ENCODE peak calls at places on chromosomes 1 and 21, in four cellular contexts. E, G, H and L are unnamed samples.

GRCh38 chr1:26129778-26130177 is 18.2 kb downstream of the PDIK1L start:
- DNase-seq in E (no peak), G (no peak), H (no peak), L (no peak)

GRCh38 chr21:25953659-25954058 is 216.9 kb downstream of the APP start:
- DNase-seq in E (no peak), G (no peak), H (no peak), L (no peak)

GRCh38 chr1:201655243-201655642 is 116.3 kb downstream of the NAV1 start:
- DNase-seq in E (no peak), G (no peak), H (no peak), L (no peak)

GRCh38 chr21:39022901-39023693 is 160.2 kb downstream of the PSMG1 start:
- DNase-seq in E (no peak), G (peak), H (no peak), L (no peak)

GRCh38 chr21:32770514-32771133 is 931 bp downstream of the PAXBP1 start:
- DNase-seq in E (no peak), G (peak), H (no peak), L (no peak)

GRCh38 chr21:29677326-29677725 is 262.5 kb downstream of the GRIK1 start:
- DNase-seq in E (no peak), G (no peak), H (no peak), L (no peak)

GRCh38 chr1:69506310-69506709 is 61.4 kb upstream of the LRRC7 start:
- DNase-seq in E (no peak), G (no peak), H (no peak), L (no peak)

GRCh38 chr1:203462878-203463277 is 12.7 kb upstream of the PRELP start:
- DNase-seq in E (no peak), G (no peak), H (no peak), L (no peak)

GRCh38 chr1:163035791-163036249 is 33.3 kb upstream of the RGS4 start:
- DNase-seq in E (no peak), G (no peak), H (no peak), L (no peak)

GRCh38 chr1:245091818-245092637 is 62.8 kb upstream of the KIF26B start:
- DNase-seq in E (peak), G (peak), H (no peak), L (no peak)

GRCh38 chr1:37274896-37275631 is 199.3 kb upstream of the ZC3H12A start:
- DNase-seq in E (no peak), G (no peak), H (no peak), L (no peak)

GRCh38 chr1:169821500-169821899 is 26.8 kb upstream of the METTL18 start:
- DNase-seq in E (no peak), G (no peak), H (no peak), L (no peak)

GRCh38 chr1:215140135-215140534 is 57.6 kb downstream of the KCNK2 start:
- DNase-seq in E (no peak), G (no peak), H (no peak), L (no peak)

GRCh38 chr1:248055261-248055660 is 8.6 kb downstream of the OR2L3 start:
- DNase-seq in E (no peak), G (no peak), H (no peak), L (no peak)

GRCh38 chr21:45003331-45004058 is 63.7 kb downstream of the SLX9 start:
- DNase-seq in E (no peak), G (peak), H (peak), L (no peak)

GRCh38 chr1:114009393-114009792 is 30.1 kb downstream of the OLFML3 start:
- DNase-seq in E (no peak), G (peak), H (no peak), L (no peak)

GRCh38 chr1:156513189-156513588 is 12.6 kb upstream of the MEF2D start:
- DNase-seq in E (no peak), G (no peak), H (peak), L (no peak)

GRCh38 chr1:97366986-97367385 is 553.8 kb downstream of the DPYD start:
- DNase-seq in E (no peak), G (no peak), H (no peak), L (no peak)

GRCh38 chr1:157034137-157034800 is 11.3 kb downstream of the ARHGEF11 start:
- DNase-seq in E (peak), G (peak), H (no peak), L (no peak)

GRCh38 chr21:46596201-46596600 is 8.7 kb downstream of the S100B start:
- DNase-seq in E (no peak), G (no peak), H (no peak), L (no peak)

GRCh38 chr21:45539796-45540600 is 2.2 kb downstream of the SLC19A1 start:
- DNase-seq in E (peak), G (no peak), H (no peak), L (no peak)

GRCh38 chr1:208515123-208515522 is 270.9 kb upstream of the PLXNA2 start:
- DNase-seq in E (no peak), G (no peak), H (no peak), L (peak)

GRCh38 chr1:205590777-205591513 is 40.9 kb downstream of the ELK4 start:
- DNase-seq in E (no peak), G (no peak), H (no peak), L (no peak)

GRCh38 chr1:45543599-45544417 is 6.8 kb upstream of the AKR1A1 start:
- DNase-seq in E (peak), G (peak), H (peak), L (no peak)

GRCh38 chr1:154810571-154810970 is 59.5 kb downstream of the KCNN3 start:
- DNase-seq in E (no peak), G (no peak), H (no peak), L (no peak)

GRCh38 chr1:207670997-207671396 is 26.1 kb downstream of the CR1L start:
- DNase-seq in E (no peak), G (no peak), H (no peak), L (no peak)

GRCh38 chr1:111448482-111448917 is 556 bp downstream of the WDR77 start:
- DNase-seq in E (no peak), G (no peak), H (no peak), L (no peak)

GRCh38 chr1:206094024-206094423 is 23.2 kb downstream of the AVPR1B start:
- DNase-seq in E (no peak), G (no peak), H (no peak), L (no peak)

GRCh38 chr21:33865176-33865575 is 50.4 kb downstream of the ATP5PO start:
- DNase-seq in E (no peak), G (no peak), H (no peak), L (no peak)

GRCh38 chr1:88462481-88463261 is 221.4 kb upstream of the PKN2 start:
- DNase-seq in E (no peak), G (no peak), H (no peak), L (no peak)

GRCh38 chr1:151720190-151720953 is 950 bp upstream of the RIIAD1 start:
- DNase-seq in E (peak), G (no peak), H (no peak), L (no peak)

GRCh38 chr1:171985639-171986038 is 144.3 kb downstream of the DNM3 start:
- DNase-seq in E (no peak), G (no peak), H (no peak), L (no peak)

GRCh38 chr1:88595355-88595754 is 88.7 kb upstream of the PKN2 start:
- DNase-seq in E (no peak), G (peak), H (no peak), L (no peak)

GRCh38 chr1:229434641-229435051 is 752 bp upstream of the ACTA1 start:
- DNase-seq in E (no peak), G (no peak), H (no peak), L (no peak)

GRCh38 chr1:184973308-184974085 is 811 bp downstream of the NIBAN1 start:
- DNase-seq in E (peak), G (no peak), H (peak), L (no peak)

GRCh38 chr1:19219451-19219850 is 9.4 kb upstream of the UBR4 start:
- DNase-seq in E (no peak), G (no peak), H (no peak), L (no peak)

GRCh38 chr1:243979396-243979795 is 71.7 kb upstream of the ZBTB18 start:
- DNase-seq in E (no peak), G (no peak), H (no peak), L (no peak)

DNA sequence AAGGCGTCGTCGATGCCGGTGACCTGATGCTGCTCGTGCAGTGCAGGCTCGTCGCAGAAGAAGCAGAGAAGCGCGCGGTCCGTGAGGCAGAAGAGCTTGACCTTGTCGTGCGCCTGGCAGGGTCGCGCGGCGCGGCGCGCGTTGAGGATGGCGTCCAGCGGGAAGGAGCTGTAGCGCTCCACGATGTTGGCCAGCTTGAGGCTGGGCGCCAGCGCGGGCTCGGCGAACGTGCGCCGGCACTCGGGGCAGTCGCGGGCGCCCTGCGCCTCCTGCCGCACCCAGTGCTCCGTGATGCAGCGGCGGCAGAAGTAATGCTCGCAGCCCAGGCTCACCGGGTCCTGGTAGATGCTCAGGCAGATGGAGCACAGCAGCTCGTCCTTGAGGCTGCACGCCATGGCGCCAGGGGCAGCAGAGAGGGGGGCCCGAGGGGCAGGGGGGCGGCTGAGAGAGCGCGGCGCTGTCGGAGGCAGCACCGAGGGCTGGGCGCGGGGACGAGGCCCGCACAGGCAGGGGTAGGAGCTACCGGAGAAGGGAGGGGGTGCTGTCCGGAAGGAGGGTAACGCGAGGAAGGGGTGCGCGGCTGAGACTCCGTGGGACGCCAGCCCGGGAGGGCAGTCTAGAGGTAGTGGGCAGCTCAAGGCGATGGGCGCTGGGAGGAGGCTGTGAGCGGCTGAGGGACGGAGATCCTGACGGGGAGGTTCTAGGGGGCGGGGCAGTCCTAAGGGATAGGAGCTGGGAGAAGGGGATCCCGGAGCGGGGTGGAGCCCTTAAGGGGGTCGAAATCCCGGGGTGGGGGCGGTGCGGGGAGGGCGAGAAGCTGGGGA is 593 bp downstream of the TRIM62 start:
- DNase-seq in E (peak), G (no peak), H (peak), L (peak)
- TF ChIP-seq POLR2AphosphoS5 in E (no peak), G (no peak), H (peak), L (peak)

GRCh38 chr1:66929999-66930822 is 5.4 kb downstream of the MIER1 start:
- DNase-seq in E (peak), G (peak), H (peak), L (peak)
- TF ChIP-seq POLR2A in E (peak), G (peak), H (peak), L (peak)

GRCh38 chr1:20555025-20555757 is 2.8 kb downstream of the FAM43B start:
- DNase-seq in E (no peak), G (no peak), H (no peak), L (no peak)

GRCh38 chr1:20555758-20556120 is 3.4 kb downstream of the FAM43B start:
- DNase-seq in E (no peak), G (no peak), H (no peak), L (no peak)

GRCh38 chr1:20558180-20558579 is 5.8 kb downstream of the FAM43B start:
- DNase-seq in E (no peak), G (no peak), H (no peak), L (no peak)

GRCh38 chr1:20565234-20565633 is 12.9 kb downstream of the FAM43B start:
- DNase-seq in E (no peak), G (no peak), H (no peak), L (no peak)

DNA sequence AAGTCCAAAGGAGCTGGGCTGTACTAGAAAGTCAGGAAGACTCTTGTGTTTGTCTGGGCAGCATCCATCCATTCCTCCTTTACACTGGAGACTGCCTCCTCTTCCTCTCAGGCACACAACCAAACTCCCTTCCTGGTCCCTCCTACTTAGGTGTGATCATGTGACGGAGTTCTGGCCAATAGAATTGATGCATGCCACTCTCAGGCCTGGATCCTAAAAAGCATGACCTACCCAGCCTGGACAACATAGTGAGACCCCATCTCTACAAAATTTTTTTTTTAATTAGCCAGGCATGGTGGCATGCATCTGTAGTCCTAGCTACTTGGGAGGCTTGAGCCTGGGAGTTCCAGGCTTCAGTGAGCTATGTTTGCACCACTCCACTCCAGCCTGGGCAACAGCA is 8.6 kb downstream of the FAM43B start:
- DNase-seq in E (no peak), G (no peak), H (no peak), L (no peak)
- TF ChIP-seq EP300 in E (no peak), G (no peak), H (no peak), L (no peak)

DNA sequence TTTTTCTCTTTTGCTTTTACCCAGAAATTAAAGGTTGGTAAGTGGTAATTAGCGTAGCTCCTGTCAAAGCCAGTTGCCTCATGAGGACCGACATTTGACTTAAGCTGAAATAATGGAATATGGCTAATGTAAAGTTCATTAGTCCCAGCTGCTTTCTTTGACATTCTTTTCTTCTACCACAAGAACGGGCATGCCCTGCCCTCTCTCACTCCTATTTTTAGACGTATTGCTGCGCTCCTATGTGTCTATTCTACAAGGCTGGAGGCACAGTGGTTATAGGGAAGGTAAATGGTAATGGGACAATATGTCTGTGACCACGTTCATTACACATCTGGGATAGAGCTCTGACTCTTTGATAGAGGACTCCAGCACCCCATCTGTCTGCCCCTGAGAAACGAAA is 6.8 kb downstream of the CORT start:
- DNase-seq in E (no peak), G (no peak), H (no peak), L (no peak)
- TF ChIP-seq POLR2AphosphoS5 in E (no peak), G (no peak), H (no peak), L (no peak)